ENCODE peak calls at places on chromosomes 1 and 21, in six cellular contexts. One of them, this sample, is unnamed.

GRCh38 chr1:49728377-49728776 is 295.4 kb downstream of the AGBL4 start:
- DNase-seq in occipital lobe: no peak
- DNase-seq in NCI-H1436: no peak
- DNase-seq in activated effector memory CD4-positive, alpha-beta T cell treated with anti-CD3 and anti-CD28 coated beads, Interleukin-2, amount 50 U/mL, for 16 hours: no peak
- DNase-seq in progenitor cell of endocrine pancreas: no peak
- DNase-seq in LoVo: no peak
- DNase-seq in this sample: no peak

GRCh38 chr1:207079706-207080246 is 8.9 kb upstream of the C4BPB start:
- DNase-seq in NCI-H1436: no peak
- DNase-seq in LoVo: peak; percentile 21
- DNase-seq in occipital lobe: no peak
- DNase-seq in progenitor cell of endocrine pancreas: no peak
- DNase-seq in activated effector memory CD4-positive, alpha-beta T cell treated with anti-CD3 and anti-CD28 coated beads, Interleukin-2, amount 50 U/mL, for 16 hours: no peak
- DNase-seq in this sample: no peak

GRCh38 chr1:37438971-37439671 is 35.3 kb upstream of the ZC3H12A start:
- DNase-seq in activated effector memory CD4-positive, alpha-beta T cell treated with anti-CD3 and anti-CD28 coated beads, Interleukin-2, amount 50 U/mL, for 16 hours: no peak
- DNase-seq in progenitor cell of endocrine pancreas: no peak
- DNase-seq in LoVo: no peak
- DNase-seq in NCI-H1436: peak; percentile 39
- DNase-seq in occipital lobe: no peak
- DNase-seq in this sample: no peak

GRCh38 chr1:36342426-36343185 is 19.2 kb upstream of the EVA1B start:
- DNase-seq in progenitor cell of endocrine pancreas: no peak
- DNase-seq in occipital lobe: no peak
- DNase-seq in NCI-H1436: no peak
- DNase-seq in activated effector memory CD4-positive, alpha-beta T cell treated with anti-CD3 and anti-CD28 coated beads, Interleukin-2, amount 50 U/mL, for 16 hours: peak; percentile 85
- DNase-seq in LoVo: no peak
- DNase-seq in this sample: no peak

GRCh38 chr1:41740630-41741239 is 178.0 kb downstream of the HIVEP3 start:
- DNase-seq in activated effector memory CD4-positive, alpha-beta T cell treated with anti-CD3 and anti-CD28 coated beads, Interleukin-2, amount 50 U/mL, for 16 hours: no peak
- DNase-seq in NCI-H1436: no peak
- DNase-seq in LoVo: no peak
- DNase-seq in progenitor cell of endocrine pancreas: no peak
- DNase-seq in occipital lobe: no peak
- DNase-seq in this sample: no peak

GRCh38 chr21:34691396-34692032 is 22.7 kb downstream of the CLIC6 start:
- DNase-seq in occipital lobe: no peak
- DNase-seq in NCI-H1436: no peak
- DNase-seq in LoVo: no peak
- DNase-seq in activated effector memory CD4-positive, alpha-beta T cell treated with anti-CD3 and anti-CD28 coated beads, Interleukin-2, amount 50 U/mL, for 16 hours: no peak
- DNase-seq in progenitor cell of endocrine pancreas: no peak
- DNase-seq in this sample: no peak

GRCh38 chr1:232164078-232164963 is 465.6 kb downstream of the SIPA1L2 start:
- DNase-seq in occipital lobe: no peak
- DNase-seq in activated effector memory CD4-positive, alpha-beta T cell treated with anti-CD3 and anti-CD28 coated beads, Interleukin-2, amount 50 U/mL, for 16 hours: no peak
- DNase-seq in NCI-H1436: no peak
- DNase-seq in LoVo: no peak
- DNase-seq in progenitor cell of endocrine pancreas: no peak
- DNase-seq in this sample: no peak

GRCh38 chr1:26083246-26083645 is 15.8 kb upstream of the TRIM63 start:
- DNase-seq in occipital lobe: no peak
- DNase-seq in NCI-H1436: no peak
- DNase-seq in progenitor cell of endocrine pancreas: no peak
- DNase-seq in activated effector memory CD4-positive, alpha-beta T cell treated with anti-CD3 and anti-CD28 coated beads, Interleukin-2, amount 50 U/mL, for 16 hours: no peak
- DNase-seq in LoVo: peak; percentile 24
- DNase-seq in this sample: no peak

GRCh38 chr1:150508982-150509381 is 1.1 kb downstream of the ECM1 start:
- DNase-seq in activated effector memory CD4-positive, alpha-beta T cell treated with anti-CD3 and anti-CD28 coated beads, Interleukin-2, amount 50 U/mL, for 16 hours: no peak
- DNase-seq in NCI-H1436: no peak
- DNase-seq in progenitor cell of endocrine pancreas: no peak
- DNase-seq in LoVo: no peak
- DNase-seq in occipital lobe: no peak
- DNase-seq in this sample: no peak

GRCh38 chr1:53511933-53512806 is 53.0 kb downstream of the DMRTB1 start:
- DNase-seq in occipital lobe: no peak
- DNase-seq in NCI-H1436: peak; percentile 11
- DNase-seq in activated effector memory CD4-positive, alpha-beta T cell treated with anti-CD3 and anti-CD28 coated beads, Interleukin-2, amount 50 U/mL, for 16 hours: no peak
- DNase-seq in LoVo: no peak
- DNase-seq in progenitor cell of endocrine pancreas: no peak
- DNase-seq in this sample: no peak